ENCODE peak calls at places on chromosomes 6 and 20, in six cellular contexts. J, M, S, Y, O and R are unnamed samples.
A peak's percentile ranks its signal among the peaks of the same experiment; 100 is the strongest.

GRCh38 chr6:139173172-139173571 is 38.3 kb downstream of the HECA start:
- DNase-seq in S (no peak), J (no peak), M (no peak), O (no peak), Y (peak; percentile 9), R (no peak)

GRCh38 chr6:90765895-90766294 is 179.0 kb upstream of the MAP3K7 start:
- DNase-seq in J (no peak), O (no peak), M (peak; percentile 74), S (no peak), Y (no peak), R (no peak)

GRCh38 chr20:48025661-48026060 is 240.4 kb upstream of the SULF2 start:
- DNase-seq in M (no peak), S (no peak), O (no peak), Y (no peak), J (no peak), R (no peak)

GRCh38 chr6:157981395-157982296 is at the start of gene SYNJ2:
- DNase-seq in M (peak; percentile 78), J (peak; percentile 60), S (peak; percentile 94), O (peak; percentile 87), Y (no peak), R (peak; percentile 51)

GRCh38 chr20:33767100-33767499 is 35.3 kb downstream of the ZNF341 start:
- DNase-seq in Y (no peak), M (no peak), O (no peak), J (no peak), S (no peak), R (no peak)

GRCh38 chr6:157650261-157650640 is 172.8 kb upstream of the SNX9 start:
- DNase-seq in M (no peak), S (no peak), O (no peak), Y (no peak), J (no peak), R (no peak)

GRCh38 chr20:24629668-24630067 is 160.2 kb downstream of the SYNDIG1 start:
- DNase-seq in O (no peak), M (no peak), Y (no peak), J (no peak), S (no peak), R (no peak)

GRCh38 chr6:19301980-19302379 is 535.2 kb upstream of the ID4 start:
- DNase-seq in M (no peak), O (no peak), Y (no peak), S (no peak), J (no peak), R (no peak)

GRCh38 chr6:6474170-6474920 is 114.2 kb upstream of the LY86 start:
- DNase-seq in M (peak; percentile 89), J (no peak), Y (no peak), S (no peak), O (no peak), R (no peak)

GRCh38 chr6:135506270-135506997 is 8.9 kb upstream of the AHI1 start:
- DNase-seq in M (peak; percentile 48), J (no peak), O (no peak), Y (peak; percentile 40), S (no peak), R (no peak)

GRCh38 chr6:114783083-114783482 is 440.3 kb upstream of the HS3ST5 start:
- DNase-seq in J (no peak), Y (no peak), S (no peak), O (no peak), M (no peak), R (no peak)

GRCh38 chr6:41811095-41811494 is 23.6 kb downstream of the TOMM6 start:
- DNase-seq in O (no peak), Y (no peak), M (no peak), J (no peak), S (no peak), R (no peak)

GRCh38 chr20:21156266-21156665 is 30.4 kb downstream of the KIZ start:
- DNase-seq in S (no peak), J (no peak), O (no peak), M (no peak), Y (no peak), R (no peak)

GRCh38 chr20:63553251-63553932 is 567 bp upstream of the FNDC11 start:
- DNase-seq in M (peak; percentile 73), O (peak; percentile 87), Y (no peak), J (peak; percentile 66), S (peak; percentile 97), R (no peak)

GRCh38 chr6:7165002-7165735 is 57.4 kb downstream of the RREB1 start:
- DNase-seq in S (no peak), J (no peak), O (no peak), Y (no peak), M (no peak), R (no peak)

GRCh38 chr6:31614075-31614619 is 887 bp upstream of the AIF1 start:
- DNase-seq in J (no peak), Y (no peak), O (no peak), S (no peak), M (no peak), R (no peak)

GRCh38 chr20:63028461-63028921 is 21.7 kb upstream of the BHLHE23 start:
- DNase-seq in M (no peak), J (no peak), O (peak; percentile 53), Y (no peak), S (no peak), R (no peak)

GRCh38 chr6:81683928-81684327 is 68.6 kb downstream of the TENT5A start:
- DNase-seq in M (peak; percentile 70), Y (no peak), J (no peak), S (no peak), O (no peak), R (no peak)